ENCODE peak calls at places on chromosomes 16 and 17, in ten cellular contexts. R is cardiac septum; X is GM23248; F is effector CD4-positive, alpha-beta T cell; A is WTC11; K is MCF 10A; B is stimulated activated naive CD8-positive, alpha-beta T cell treated with anti-CD3 and anti-CD28 coated beads, Interleukin-15, Interleukin-2, amounts not matched to agents 100 U/mL and 50 U/mL, for 24 hours; Y is ascending aorta; S is HFFc6; Z is astrocyte of the cerebellum. O is an unnamed sample.
A peak's percentile ranks its signal among the peaks of the same experiment; 100 is the strongest.

GRCh38 chr16:88945473-88945872 is 31.5 kb downstream of the CBFA2T3 start:
- DNase-seq in F (no peak), Z (no peak), X (no peak), B (no peak), R (no peak), K (no peak), S (no peak), A (no peak), Y (no peak), O (no peak)

GRCh38 chr17:3017936-3018335 is 45.5 kb downstream of the OR1D5 start:
- DNase-seq in K (no peak), B (no peak), X (no peak), A (no peak), R (no peak), S (no peak), F (no peak), Z (no peak), Y (no peak), O (no peak)

GRCh38 chr17:57955183-57955952 is at the start of gene CUEDC1:
- DNase-seq in R (peak; percentile 92), F (peak; percentile 52), Y (no peak), B (peak; percentile 76), S (peak; percentile 61), X (peak; percentile 88), A (peak; percentile 74), Z (no peak), K (peak; percentile 53), O (peak; percentile 42)

GRCh38 chr16:89823087-89823823 is 5.0 kb upstream of the SPIRE2 start:
- DNase-seq in S (no peak), R (no peak), Y (no peak), Z (no peak), B (no peak), F (no peak), A (peak; percentile 47), X (no peak), K (no peak), O (no peak)

GRCh38 chr16:24993722-24994686 is 21.2 kb downstream of the ARHGAP17 start:
- DNase-seq in Y (no peak), S (peak; percentile 95), K (peak; percentile 75), A (no peak), X (peak; percentile 96), Z (peak; percentile 89), R (no peak), B (no peak), F (no peak), O (no peak)

GRCh38 chr16:15564619-15565339 is 78.2 kb downstream of the MARF1 start:
- DNase-seq in Z (no peak), X (no peak), Y (no peak), K (no peak), R (no peak), S (no peak), F (no peak), A (no peak), B (no peak), O (no peak)

GRCh38 chr16:4096509-4096908 is 19.7 kb downstream of the ADCY9 start:
- DNase-seq in X (no peak), A (no peak), B (no peak), R (no peak), K (no peak), Y (no peak), Z (no peak), S (no peak), F (no peak), O (no peak)

GRCh38 chr16:89697616-89698331 is 3.7 kb downstream of the SPATA2L start:
- DNase-seq in Y (no peak), R (peak; percentile 57), X (no peak), S (no peak), K (no peak), A (no peak), Z (no peak), F (no peak), B (peak; percentile 6), O (no peak)

GRCh38 chr17:81025065-81025751 is 9.7 kb upstream of the BAIAP2 start:
- DNase-seq in R (no peak), Z (no peak), A (no peak), F (no peak), B (no peak), X (no peak), K (no peak), Y (no peak), S (no peak), O (no peak)

GRCh38 chr16:49986351-49987124 is 38.5 kb upstream of the CNEP1R1 start:
- DNase-seq in Z (peak; percentile 54), B (no peak), Y (no peak), A (no peak), S (no peak), F (no peak), K (peak; percentile 30), R (no peak), X (peak; percentile 13), O (no peak)

GRCh38 chr17:81583589-81584337 is 31.6 kb upstream of the FAAP100 start:
- DNase-seq in X (no peak), F (no peak), S (no peak), R (no peak), Y (no peak), Z (no peak), B (no peak), K (no peak), A (no peak), O (no peak)

GRCh38 chr17:17890773-17891759 is 54.3 kb upstream of the SREBF1 start:
- DNase-seq in S (peak; percentile 55), K (peak; percentile 71), R (no peak), F (peak; percentile 16), B (peak; percentile 37), Y (no peak), X (peak; percentile 77), Z (peak; percentile 39), A (peak; percentile 70), O (peak; percentile 27)

GRCh38 chr17:4189280-4189679 is 46.3 kb downstream of the CYB5D2 start:
- DNase-seq in Y (no peak), R (no peak), S (no peak), A (no peak), F (no peak), K (no peak), B (no peak), Z (no peak), X (no peak), O (no peak)

GRCh38 chr16:85227262-85227923 is 115.1 kb upstream of the CIBAR2 start:
- DNase-seq in B (no peak), A (no peak), X (no peak), R (no peak), S (no peak), K (no peak), Z (peak; percentile 84), F (no peak), Y (no peak), O (no peak)

GRCh38 chr17:47717261-47717697 is 15.8 kb upstream of the TBX21 start:
- DNase-seq in S (no peak), K (no peak), B (peak; percentile 69), X (no peak), Y (no peak), A (no peak), F (no peak), R (no peak), Z (no peak), O (no peak)

GRCh38 chr16:89210904-89211515 is 6.5 kb upstream of the ZNF778 start:
- DNase-seq in R (no peak), F (no peak), B (no peak), X (peak; percentile 66), A (no peak), Z (no peak), Y (no peak), K (no peak), S (no peak), O (no peak)

GRCh38 chr16:2596747-2597559 is 59.1 kb downstream of the PDPK1 start:
- DNase-seq in Z (no peak), K (no peak), B (no peak), Y (no peak), F (no peak), R (no peak), S (no peak), X (no peak), A (no peak), O (no peak)

GRCh38 chr17:17913695-17914332 is 58.4 kb downstream of the TOM1L2 start:
- DNase-seq in F (no peak), B (peak; percentile 41), A (peak; percentile 36), K (peak; percentile 97), R (peak; percentile 80), X (peak; percentile 92), Y (no peak), Z (peak; percentile 85), S (peak; percentile 88), O (no peak)

GRCh38 chr16:68166264-68166663 is 69.7 kb downstream of the ESRP2 start:
- DNase-seq in F (no peak), K (no peak), X (no peak), Y (no peak), S (no peak), R (no peak), B (no peak), A (no peak), Z (no peak), O (no peak)

GRCh38 chr16:48531011-48531962 is 78.7 kb downstream of the N4BP1 start:
- DNase-seq in K (no peak), R (peak; percentile 74), Y (no peak), B (no peak), X (peak; percentile 76), A (no peak), Z (no peak), F (no peak), S (no peak), O (no peak)

GRCh38 chr16:58037365-58038057 is 12.0 kb downstream of the MMP15 start:
- DNase-seq in R (no peak), X (no peak), Z (no peak), K (no peak), A (no peak), S (no peak), F (no peak), B (no peak), Y (no peak), O (no peak)

GRCh38 chr17:47184671-47185070 is 4.4 kb downstream of the CDC27 start:
- DNase-seq in Y (no peak), K (no peak), X (peak; percentile 67), F (no peak), S (no peak), A (no peak), B (no peak), Z (no peak), R (no peak), O (no peak)

GRCh38 chr16:6932871-6933390 is 399.7 kb upstream of the RBFOX1 start:
- DNase-seq in Y (no peak), K (no peak), Z (no peak), B (no peak), A (no peak), F (no peak), S (no peak), R (no peak), X (no peak), O (no peak)

GRCh38 chr16:89052824-89053724 is 40.6 kb upstream of the ACSF3 start:
- DNase-seq in Z (no peak), A (no peak), R (no peak), K (peak; percentile 73), F (no peak), S (no peak), X (peak; percentile 49), Y (no peak), B (no peak), O (no peak)

GRCh38 chr17:43671075-43671692 is 9.5 kb upstream of the MEOX1 start:
- DNase-seq in K (peak; percentile 48), Y (no peak), Z (no peak), S (peak; percentile 20), A (no peak), X (peak; percentile 71), F (no peak), B (no peak), R (no peak), O (no peak)

GRCh38 chr16:89120281-89120680 is 26.6 kb downstream of the ACSF3 start:
- DNase-seq in K (no peak), F (no peak), Y (no peak), S (no peak), A (no peak), B (no peak), Z (no peak), X (no peak), R (no peak), O (no peak)

GRCh38 chr16:8996891-8997290 is 33.2 kb upstream of the USP7 start:
- DNase-seq in K (no peak), S (no peak), Y (no peak), R (no peak), X (no peak), F (no peak), B (no peak), Z (no peak), A (no peak), O (no peak)

GRCh38 chr17:43913584-43913983 is 6.2 kb upstream of the MPP2 start:
- DNase-seq in A (no peak), Z (no peak), F (no peak), B (no peak), S (no peak), Y (no peak), K (no peak), X (no peak), R (no peak), O (no peak)

O was measured in stimulated activated naive CD4-positive, alpha-beta T cell.